ENCODE peak calls at places on chromosome 13, in four cellular contexts. K is RPMI7951, V is NB4, N is stomach. S is an unnamed sample.

GRCh38 chr13:30577381-30577780 is 40.3 kb upstream of the USPL1 start:
- DNase-seq in N (no peak), K (peak), V (peak), S (peak)

GRCh38 chr13:99648905-99649304 is 147.6 kb downstream of the TM9SF2 start:
- DNase-seq in V (no peak), K (no peak), N (no peak), S (no peak)

GRCh38 chr13:113887700-113888201 is 23.9 kb upstream of the GAS6 start:
- DNase-seq in K (peak), N (peak), V (no peak), S (no peak)

GRCh38 chr13:73851104-73851503 is 283.1 kb downstream of the KLF12 start:
- DNase-seq in V (no peak), K (no peak), N (no peak), S (no peak)

GRCh38 chr13:72150502-72150901 is 283.5 kb upstream of the DACH1 start:
- DNase-seq in N (no peak), K (no peak), V (no peak), S (no peak)

GRCh38 chr13:76764429-76764828 is 121.8 kb downstream of the KCTD12 start:
- DNase-seq in K (peak), V (peak), N (no peak), S (no peak)

GRCh38 chr13:64758520-64758919 is 2471.6 kb downstream of the PCDH9 start:
- DNase-seq in K (no peak), V (no peak), N (no peak), S (no peak)

GRCh38 chr13:43786766-43787517 is at the start of gene ENOX1:
- DNase-seq in N (peak), K (peak), V (no peak), S (peak)

GRCh38 chr13:28585557-28585956 is 73.4 kb upstream of the POMP start:
- DNase-seq in N (no peak), V (no peak), K (no peak), S (peak)

GRCh38 chr13:64782459-64782858 is 2447.7 kb downstream of the PCDH9 start:
- DNase-seq in V (no peak), N (no peak), K (no peak), S (no peak)

GRCh38 chr13:29993716-29994488 is 143.5 kb upstream of the UBL3 start:
- DNase-seq in V (no peak), K (peak), N (no peak), S (no peak)

GRCh38 chr13:47166341-47166740 is 269.5 kb upstream of the HTR2A start:
- DNase-seq in V (no peak), K (no peak), N (no peak), S (no peak)

GRCh38 chr13:113507564-113508210 is 17.2 kb upstream of the DCUN1D2 start:
- DNase-seq in V (no peak), N (no peak), K (no peak), S (no peak)

GRCh38 chr13:93004919-93005318 is 221.7 kb upstream of the GPC6 start:
- DNase-seq in K (no peak), V (peak), N (no peak), S (no peak)

GRCh38 chr13:28792992-28793391 is 27.1 kb upstream of the MTUS2 start:
- DNase-seq in K (peak), N (no peak), V (no peak), S (no peak)

GRCh38 chr13:28459911-28460310 is 35.0 kb downstream of the FLT1 start:
- DNase-seq in N (no peak), V (no peak), K (no peak), S (no peak)

GRCh38 chr13:24745516-24745860 is 18.5 kb upstream of the RNF17 start:
- DNase-seq in N (no peak), K (no peak), V (no peak), S (no peak)

GRCh38 chr13:28027607-28028364 is 39.3 kb upstream of the URAD start:
- DNase-seq in N (no peak), K (no peak), V (no peak), S (no peak)

GRCh38 chr13:33016414-33017409 is at the start of gene KL:
- DNase-seq in K (no peak), N (peak), V (peak), S (peak)

GRCh38 chr13:90746230-90746629 is 601.3 kb upstream of the MIR17HG start:
- DNase-seq in N (no peak), K (no peak), V (no peak), S (no peak)

GRCh38 chr13:106418556-106418955 is 116.9 kb downstream of the EFNB2 start:
- DNase-seq in K (peak), N (no peak), V (no peak), S (no peak)

GRCh38 chr13:98575009-98575866 is 1.7 kb downstream of the STK24 start:
- DNase-seq in V (no peak), K (peak), N (no peak), S (no peak)

GRCh38 chr13:114034481-114034891 is 60.6 kb upstream of the C13orf46 start:
- DNase-seq in K (no peak), N (no peak), V (no peak), S (no peak)

GRCh38 chr13:112246731-112247470 is 129.3 kb upstream of the SPACA7 start:
- DNase-seq in K (no peak), N (no peak), V (no peak), S (no peak)

GRCh38 chr13:44930907-44931676 is 58.2 kb downstream of the NUFIP1 start:
- DNase-seq in K (peak), V (peak), N (no peak), S (no peak)

GRCh38 chr13:44815507-44816074 is 173.7 kb downstream of the NUFIP1 start:
- DNase-seq in K (peak), N (no peak), V (peak), S (peak)

GRCh38 chr13:51311957-51312520 is 27.5 kb upstream of the SERPINE3 start:
- DNase-seq in N (no peak), K (no peak), V (no peak), S (no peak)

GRCh38 chr13:50261502-50261901 is 246.3 kb downstream of the KCNRG start:
- DNase-seq in K (no peak), V (no peak), N (no peak), S (no peak)